ENCODE peak calls at places on chromosomes 3 and 15, in seven cellular contexts. One of them, this sample, is unnamed.

GRCh38 chr15:71228403-71228802 is 113.1 kb downstream of the THSD4 start:
- DNase-seq in mesothelial cell of epicardium: no peak
- DNase-seq in ecto neural progenitor cell: no peak
- DNase-seq in ELR: no peak
- DNase-seq in activated gamma-delta T cell treated with Interleukin-2 at 50 U/mL for 16 hours: no peak
- DNase-seq in stimulated activated CD4-positive, alpha-beta T cell treated with anti-CD3 and anti-CD28 coated beads, TNF-alpha, amount 100 ng/mL, for 24 hours: no peak
- DNase-seq in stimulated activated CD8-positive, alpha-beta memory T cell treated with anti-CD3 and anti-CD28 coated beads, Interleukin-4, amount 100 ng/mL, for 24 hours: no peak
- DNase-seq in this sample: no peak

GRCh38 chr3:39154323-39155021 is 1.1 kb upstream of the CSRNP1 start:
- DNase-seq in mesothelial cell of epicardium: no peak
- DNase-seq in ecto neural progenitor cell: peak
- DNase-seq in ELR: no peak
- DNase-seq in activated gamma-delta T cell treated with Interleukin-2 at 50 U/mL for 16 hours: no peak
- DNase-seq in stimulated activated CD4-positive, alpha-beta T cell treated with anti-CD3 and anti-CD28 coated beads, TNF-alpha, amount 100 ng/mL, for 24 hours: no peak
- DNase-seq in stimulated activated CD8-positive, alpha-beta memory T cell treated with anti-CD3 and anti-CD28 coated beads, Interleukin-4, amount 100 ng/mL, for 24 hours: no peak
- DNase-seq in this sample: no peak

GRCh38 chr3:126315916-126316514 is 41.2 kb downstream of the KLF15 start:
- DNase-seq in mesothelial cell of epicardium: no peak
- DNase-seq in ecto neural progenitor cell: peak
- DNase-seq in ELR: no peak
- DNase-seq in activated gamma-delta T cell treated with Interleukin-2 at 50 U/mL for 16 hours: no peak
- DNase-seq in stimulated activated CD4-positive, alpha-beta T cell treated with anti-CD3 and anti-CD28 coated beads, TNF-alpha, amount 100 ng/mL, for 24 hours: no peak
- DNase-seq in stimulated activated CD8-positive, alpha-beta memory T cell treated with anti-CD3 and anti-CD28 coated beads, Interleukin-4, amount 100 ng/mL, for 24 hours: no peak
- DNase-seq in this sample: no peak

GRCh38 chr3:163953526-163953925 is 1124.8 kb downstream of the SI start:
- DNase-seq in mesothelial cell of epicardium: no peak
- DNase-seq in ecto neural progenitor cell: no peak
- DNase-seq in ELR: no peak
- DNase-seq in activated gamma-delta T cell treated with Interleukin-2 at 50 U/mL for 16 hours: no peak
- DNase-seq in stimulated activated CD4-positive, alpha-beta T cell treated with anti-CD3 and anti-CD28 coated beads, TNF-alpha, amount 100 ng/mL, for 24 hours: no peak
- DNase-seq in stimulated activated CD8-positive, alpha-beta memory T cell treated with anti-CD3 and anti-CD28 coated beads, Interleukin-4, amount 100 ng/mL, for 24 hours: no peak
- DNase-seq in this sample: no peak

GRCh38 chr3:129197341-129197740 is 13.6 kb upstream of the CNBP start:
- DNase-seq in mesothelial cell of epicardium: no peak
- DNase-seq in ecto neural progenitor cell: no peak
- DNase-seq in ELR: no peak
- DNase-seq in activated gamma-delta T cell treated with Interleukin-2 at 50 U/mL for 16 hours: no peak
- DNase-seq in stimulated activated CD4-positive, alpha-beta T cell treated with anti-CD3 and anti-CD28 coated beads, TNF-alpha, amount 100 ng/mL, for 24 hours: no peak
- DNase-seq in stimulated activated CD8-positive, alpha-beta memory T cell treated with anti-CD3 and anti-CD28 coated beads, Interleukin-4, amount 100 ng/mL, for 24 hours: no peak
- DNase-seq in this sample: no peak

GRCh38 chr3:32401141-32401540 is 9.5 kb downstream of the CMTM7 start:
- DNase-seq in mesothelial cell of epicardium: no peak
- DNase-seq in ecto neural progenitor cell: no peak
- DNase-seq in ELR: no peak
- DNase-seq in activated gamma-delta T cell treated with Interleukin-2 at 50 U/mL for 16 hours: no peak
- DNase-seq in stimulated activated CD4-positive, alpha-beta T cell treated with anti-CD3 and anti-CD28 coated beads, TNF-alpha, amount 100 ng/mL, for 24 hours: no peak
- DNase-seq in stimulated activated CD8-positive, alpha-beta memory T cell treated with anti-CD3 and anti-CD28 coated beads, Interleukin-4, amount 100 ng/mL, for 24 hours: no peak
- DNase-seq in this sample: no peak

GRCh38 chr3:184066211-184066610 is 13.4 kb downstream of the HTR3C start:
- DNase-seq in mesothelial cell of epicardium: no peak
- DNase-seq in ecto neural progenitor cell: no peak
- DNase-seq in ELR: peak
- DNase-seq in activated gamma-delta T cell treated with Interleukin-2 at 50 U/mL for 16 hours: no peak
- DNase-seq in stimulated activated CD4-positive, alpha-beta T cell treated with anti-CD3 and anti-CD28 coated beads, TNF-alpha, amount 100 ng/mL, for 24 hours: no peak
- DNase-seq in stimulated activated CD8-positive, alpha-beta memory T cell treated with anti-CD3 and anti-CD28 coated beads, Interleukin-4, amount 100 ng/mL, for 24 hours: no peak
- DNase-seq in this sample: no peak

GRCh38 chr15:23857028-23857641 is 170.0 kb upstream of the NDN start:
- DNase-seq in mesothelial cell of epicardium: peak
- DNase-seq in ecto neural progenitor cell: peak
- DNase-seq in ELR: no peak
- DNase-seq in activated gamma-delta T cell treated with Interleukin-2 at 50 U/mL for 16 hours: no peak
- DNase-seq in stimulated activated CD4-positive, alpha-beta T cell treated with anti-CD3 and anti-CD28 coated beads, TNF-alpha, amount 100 ng/mL, for 24 hours: no peak
- DNase-seq in stimulated activated CD8-positive, alpha-beta memory T cell treated with anti-CD3 and anti-CD28 coated beads, Interleukin-4, amount 100 ng/mL, for 24 hours: no peak
- DNase-seq in this sample: no peak

GRCh38 chr15:35078221-35078915 is 6.7 kb downstream of the NANOGP8 start:
- DNase-seq in mesothelial cell of epicardium: no peak
- DNase-seq in ecto neural progenitor cell: no peak
- DNase-seq in ELR: peak
- DNase-seq in activated gamma-delta T cell treated with Interleukin-2 at 50 U/mL for 16 hours: no peak
- DNase-seq in stimulated activated CD4-positive, alpha-beta T cell treated with anti-CD3 and anti-CD28 coated beads, TNF-alpha, amount 100 ng/mL, for 24 hours: no peak
- DNase-seq in stimulated activated CD8-positive, alpha-beta memory T cell treated with anti-CD3 and anti-CD28 coated beads, Interleukin-4, amount 100 ng/mL, for 24 hours: no peak
- DNase-seq in this sample: no peak

GRCh38 chr3:66092175-66092990 is 53.7 kb upstream of the MAGI1 start:
- DNase-seq in mesothelial cell of epicardium: no peak
- DNase-seq in ecto neural progenitor cell: no peak
- DNase-seq in ELR: no peak
- DNase-seq in activated gamma-delta T cell treated with Interleukin-2 at 50 U/mL for 16 hours: no peak
- DNase-seq in stimulated activated CD4-positive, alpha-beta T cell treated with anti-CD3 and anti-CD28 coated beads, TNF-alpha, amount 100 ng/mL, for 24 hours: no peak
- DNase-seq in stimulated activated CD8-positive, alpha-beta memory T cell treated with anti-CD3 and anti-CD28 coated beads, Interleukin-4, amount 100 ng/mL, for 24 hours: no peak
- DNase-seq in this sample: no peak

GRCh38 chr15:90836296-90836871 is 32.0 kb upstream of the FURIN start:
- DNase-seq in mesothelial cell of epicardium: no peak
- DNase-seq in ecto neural progenitor cell: no peak
- DNase-seq in ELR: peak
- DNase-seq in activated gamma-delta T cell treated with Interleukin-2 at 50 U/mL for 16 hours: no peak
- DNase-seq in stimulated activated CD4-positive, alpha-beta T cell treated with anti-CD3 and anti-CD28 coated beads, TNF-alpha, amount 100 ng/mL, for 24 hours: no peak
- DNase-seq in stimulated activated CD8-positive, alpha-beta memory T cell treated with anti-CD3 and anti-CD28 coated beads, Interleukin-4, amount 100 ng/mL, for 24 hours: no peak
- DNase-seq in this sample: no peak

GRCh38 chr15:67573194-67573593 is 30.7 kb downstream of the MAP2K5 start:
- DNase-seq in mesothelial cell of epicardium: no peak
- DNase-seq in ecto neural progenitor cell: no peak
- DNase-seq in ELR: no peak
- DNase-seq in activated gamma-delta T cell treated with Interleukin-2 at 50 U/mL for 16 hours: no peak
- DNase-seq in stimulated activated CD4-positive, alpha-beta T cell treated with anti-CD3 and anti-CD28 coated beads, TNF-alpha, amount 100 ng/mL, for 24 hours: no peak
- DNase-seq in stimulated activated CD8-positive, alpha-beta memory T cell treated with anti-CD3 and anti-CD28 coated beads, Interleukin-4, amount 100 ng/mL, for 24 hours: no peak
- DNase-seq in this sample: no peak

This sample was measured in stimulated activated effector memory CD8-positive, alpha-beta T cell treated with anti-CD3 and anti-CD28 coated beads, Interleukin-12 subunit alpha, Interleukin-12 subunit beta, amount 100 ng/mL, for 72 hours.